ENCODE peak calls at places on chromosomes 1 and 21, in four cellular contexts. Z is neural progenitor cell, H is uterus, X is astrocyte of the spinal cord. O is an unnamed sample.

GRCh38 chr1:65949230-65949626 is 156.5 kb downstream of the PDE4B start:
- DNase-seq in Z (no peak), H (peak; percentile 24), X (no peak), O (no peak)

GRCh38 chr21:46194374-46195334 is 10.4 kb upstream of the SPATC1L start:
- DNase-seq in Z (no peak), H (peak; percentile 11), X (no peak), O (no peak)

GRCh38 chr21:38661296-38662223 is 144.2 kb upstream of the ETS2 start:
- DNase-seq in Z (peak; percentile 58), H (peak; percentile 31), X (peak; percentile 69), O (peak; percentile 20)

GRCh38 chr21:46550511-46550941 is 54.4 kb downstream of the S100B start:
- DNase-seq in Z (no peak), H (no peak), X (no peak), O (no peak)

GRCh38 chr1:26913754-26914619 is at the start of gene NR0B2:
- DNase-seq in Z (no peak), H (no peak), X (no peak), O (no peak)

GRCh38 chr21:41772351-41773080 is 5.7 kb upstream of the RIPK4 start:
- DNase-seq in Z (peak; percentile 49), H (no peak), X (no peak), O (no peak)

GRCh38 chr1:221573727-221574126 is 168.2 kb downstream of the DUSP10 start:
- DNase-seq in Z (no peak), H (no peak), X (no peak), O (no peak)

GRCh38 chr21:16198546-16198945 is 468.8 kb downstream of the USP25 start:
- DNase-seq in Z (no peak), H (no peak), X (no peak), O (no peak)

GRCh38 chr1:44798481-44799365 is 1.5 kb upstream of the PLK3 start:
- DNase-seq in Z (no peak), H (peak; percentile 33), X (no peak), O (no peak)

GRCh38 chr1:109347511-109347910 is 40.7 kb upstream of the MYBPHL start:
- DNase-seq in Z (no peak), H (no peak), X (no peak), O (no peak)

GRCh38 chr1:41325801-41326200 is 35.4 kb upstream of the FOXO6 start:
- DNase-seq in Z (no peak), H (no peak), X (no peak), O (no peak)

GRCh38 chr1:228666686-228667085 is 68.6 kb upstream of the RHOU start:
- DNase-seq in Z (no peak), H (no peak), X (no peak), O (no peak)

GRCh38 chr1:66778969-66779368 is 22.1 kb downstream of the INSL5 start:
- DNase-seq in Z (no peak), H (no peak), X (no peak), O (no peak)

DNA sequence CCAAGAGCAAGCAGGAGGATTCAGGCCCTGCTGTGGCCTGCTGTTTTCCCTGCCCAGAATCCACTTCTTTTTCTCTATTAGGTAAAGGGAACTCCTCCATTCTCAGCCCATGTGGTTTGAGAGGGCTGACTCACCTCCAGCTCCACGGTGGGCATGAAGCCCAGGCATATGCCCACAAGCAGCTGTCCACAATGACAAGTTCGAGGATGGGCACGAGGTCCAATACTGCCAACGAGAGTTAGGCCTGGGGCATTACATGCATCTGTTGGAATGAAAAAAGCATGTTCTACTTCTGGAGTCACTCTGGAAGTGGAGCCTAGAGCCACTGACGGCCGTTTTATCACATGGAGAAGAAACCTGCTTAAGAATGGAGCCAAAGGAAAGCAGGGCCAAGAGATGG is 20.1 kb downstream of the TSPAN2 start:
- DNase-seq in Z (no peak), H (peak; percentile 48), X (peak; percentile 73), O (no peak)
- TF ChIP-seq CTCF in Z (no peak), H (no peak), X (no peak), O (no peak)

GRCh38 chr1:156751724-156752481 is 428 bp upstream of the HDGF start:
- DNase-seq in Z (peak; percentile 97), H (peak; percentile 97), X (peak; percentile 98), O (peak; percentile 90)

GRCh38 chr1:156749429-156750118 is 1.9 kb downstream of the HDGF start:
- DNase-seq in Z (no peak), H (no peak), X (no peak), O (no peak)

GRCh38 chr1:156752843-156753486 is 1.5 kb upstream of the HDGF start:
- DNase-seq in Z (no peak), H (no peak), X (no peak), O (no peak)

GRCh38 chr1:156750191-156750931 is 1.1 kb downstream of the HDGF start:
- DNase-seq in Z (peak; percentile 17), H (peak; percentile 45), X (no peak), O (no peak)

DNA sequence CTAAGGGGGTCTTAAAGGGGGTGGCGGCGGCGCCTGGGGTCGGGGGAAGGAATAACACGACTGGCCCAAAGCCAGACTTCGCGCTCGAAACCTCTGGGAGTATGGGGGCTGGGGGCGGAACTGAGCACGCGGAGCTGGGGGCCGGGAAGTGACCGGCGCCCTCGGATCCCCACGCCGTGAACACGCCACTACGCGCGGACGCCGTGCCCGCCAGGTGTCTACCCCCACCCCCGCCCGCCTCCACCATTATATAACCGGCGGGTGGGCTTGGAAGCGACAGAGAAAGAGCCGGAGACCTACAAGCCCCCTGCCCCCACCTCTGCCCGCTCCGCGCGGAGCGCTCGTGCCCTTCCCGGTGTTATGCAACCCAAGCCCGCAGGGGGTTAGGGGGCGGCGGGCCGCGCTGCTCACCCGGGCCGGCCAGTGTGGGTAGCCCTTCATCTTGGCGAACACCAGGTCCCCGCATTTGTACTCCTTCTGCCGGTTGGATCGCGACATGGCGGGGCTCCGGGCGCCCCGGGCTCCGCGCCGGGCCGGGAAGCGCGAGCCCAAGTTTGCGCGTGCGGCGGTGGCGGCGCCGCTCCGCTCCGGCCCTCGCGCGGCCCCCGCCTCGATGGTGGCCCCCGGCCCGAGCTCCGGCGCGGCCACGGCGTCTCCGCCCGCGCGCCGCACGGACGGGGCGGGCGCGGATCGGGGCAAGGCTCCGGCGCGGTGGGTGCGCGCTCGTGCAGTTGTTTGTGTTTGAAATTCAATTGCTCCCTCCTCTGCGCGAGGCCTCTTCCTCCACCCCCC is at the start of gene HDGF:
- DNase-seq in Z (peak; percentile 77), H (peak; percentile 63), X (no peak), O (peak; percentile 55)
- TF ChIP-seq CTCF in Z (no peak), H (no peak), X (no peak), O (no peak)

GRCh38 chr21:31659286-31660133 is at the start of gene SOD1:
- DNase-seq in Z (peak; percentile 94), H (peak; percentile 95), X (peak; percentile 92), O (peak; percentile 93)

GRCh38 chr21:31663584-31664249 is 4.2 kb downstream of the SOD1 start:
- DNase-seq in Z (no peak), H (no peak), X (no peak), O (no peak)

GRCh38 chr21:31658053-31658452 is 1.4 kb upstream of the SOD1 start:
- DNase-seq in Z (no peak), H (no peak), X (no peak), O (no peak)

GRCh38 chr21:31656199-31657095 is 3.0 kb upstream of the SOD1 start:
- DNase-seq in Z (no peak), H (no peak), X (peak; percentile 58), O (no peak)

DNA sequence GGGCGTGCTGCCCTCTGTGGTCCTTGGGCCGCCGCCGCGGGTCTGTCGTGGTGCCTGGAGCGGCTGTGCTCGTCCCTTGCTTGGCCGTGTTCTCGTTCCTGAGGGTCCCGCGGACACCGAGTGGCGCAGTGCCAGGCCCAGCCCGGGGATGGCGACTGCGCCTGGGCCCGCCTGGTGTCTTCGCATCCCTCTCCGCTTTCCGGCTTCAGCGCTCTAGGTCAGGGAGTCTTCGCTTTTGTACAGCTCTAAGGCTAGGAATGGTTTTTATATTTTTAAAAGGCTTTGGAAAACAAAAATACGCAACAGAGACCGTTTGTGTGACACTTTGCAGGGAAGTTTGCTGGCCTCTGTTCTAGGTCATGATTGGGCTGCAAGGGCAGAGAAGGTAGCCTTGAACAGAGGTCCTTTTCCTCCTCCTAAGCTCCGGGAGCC is 657 bp downstream of the SOD1 start:
- DNase-seq in Z (peak; percentile 72), H (peak; percentile 47), X (peak; percentile 31), O (peak; percentile 34)
- TF ChIP-seq CTCF in Z (no peak), H (no peak), X (no peak), O (no peak)

DNA sequence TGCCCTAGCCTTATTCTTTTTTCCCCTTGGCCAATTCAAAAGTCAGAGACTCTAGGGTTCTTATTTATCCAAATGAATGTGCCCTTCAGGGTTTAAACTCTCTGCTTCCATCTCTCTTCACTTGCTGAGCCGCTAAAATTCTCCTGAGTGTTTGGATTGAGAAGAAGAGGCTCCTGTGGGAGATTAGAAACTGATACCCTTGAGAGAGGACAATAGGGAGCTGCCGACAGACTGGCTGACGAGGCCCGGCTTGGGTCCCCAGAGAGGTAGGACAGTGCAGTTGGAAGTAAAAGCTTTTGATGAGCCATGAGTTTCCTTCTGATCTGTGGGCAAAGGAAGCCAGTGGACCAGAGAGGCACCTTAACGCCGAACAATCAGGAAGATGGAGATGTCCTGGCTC is 41.3 kb upstream of the UBE2U start:
- DNase-seq in Z (peak; percentile 68), H (no peak), X (no peak), O (no peak)
- TF ChIP-seq CTCF in Z (no peak), H (no peak), X (no peak), O (no peak)

O was measured in neural crest cell.